ENCODE peak calls at places on chromosomes 3 and 15, in six cellular contexts. U is GM23248, E is H9, G is mammary epithelial cell, M is endothelial cell of umbilical vein, Z is Karpas-422. V is an unnamed sample.

GRCh38 chr3:177777699-177778098 is 580.4 kb upstream of the TBL1XR1 start:
- DNase-seq in E (peak), Z (peak), U (peak), G (peak), M (peak), V (peak)

GRCh38 chr15:94174399-94174802 is 57.0 kb upstream of the MCTP2 start:
- DNase-seq in Z (peak), U (peak), E (no peak), M (no peak), G (peak), V (peak)

GRCh38 chr3:49529567-49529966 is 24.7 kb upstream of the BSN start:
- DNase-seq in Z (no peak), M (no peak), G (no peak), E (no peak), U (no peak), V (no peak)

GRCh38 chr3:191688756-191689433 is 227.9 kb downstream of the PYDC2 start:
- DNase-seq in E (peak), G (no peak), M (no peak), U (no peak), Z (no peak), V (no peak)

GRCh38 chr3:129575233-129575986 is 31.1 kb downstream of the PLXND1 start:
- DNase-seq in E (no peak), Z (no peak), M (no peak), U (no peak), G (no peak), V (no peak)

GRCh38 chr3:189683576-189684255 is 52.5 kb downstream of the TP63 start:
- DNase-seq in G (no peak), M (no peak), Z (no peak), E (no peak), U (no peak), V (no peak)

GRCh38 chr3:11290743-11291680 is 18.8 kb downstream of the ATG7 start:
- DNase-seq in U (peak), E (no peak), Z (no peak), M (no peak), G (peak), V (peak)

GRCh38 chr3:127329647-127330285 is 41.9 kb upstream of the PRR20G start:
- DNase-seq in E (no peak), M (no peak), U (no peak), G (no peak), Z (no peak), V (no peak)

GRCh38 chr3:187714404-187714979 is 12.1 kb upstream of the RTP2 start:
- DNase-seq in M (peak), E (peak), G (peak), Z (peak), U (peak), V (peak)

GRCh38 chr15:80072285-80072684 is 12.8 kb downstream of the ZFAND6 start:
- DNase-seq in E (no peak), G (peak), U (peak), Z (peak), M (peak), V (peak)

GRCh38 chr3:127015282-127016042 is 32.5 kb downstream of the PLXNA1 start:
- DNase-seq in M (no peak), G (no peak), U (no peak), Z (peak), E (no peak), V (no peak)

GRCh38 chr3:187259171-187259570 is 32.4 kb downstream of the MASP1 start:
- DNase-seq in Z (no peak), M (no peak), G (no peak), E (no peak), U (no peak), V (no peak)

GRCh38 chr3:98371186-98371585 is 17.5 kb downstream of the OR5K4 start:
- DNase-seq in Z (no peak), U (no peak), G (no peak), M (no peak), E (no peak), V (no peak)

GRCh38 chr15:38528279-38528678 is 36.3 kb downstream of the RASGRP1 start:
- DNase-seq in G (peak), U (peak), E (no peak), M (peak), Z (no peak), V (peak)

GRCh38 chr15:100686021-100686724 is 83.8 kb downstream of the ASB7 start:
- DNase-seq in U (peak), Z (no peak), M (no peak), E (peak), G (no peak), V (no peak)
- H3K9ac ChIP-seq in U (peak), Z (no peak), M (no peak), E (no peak), G (no peak), V (peak)

DNA sequence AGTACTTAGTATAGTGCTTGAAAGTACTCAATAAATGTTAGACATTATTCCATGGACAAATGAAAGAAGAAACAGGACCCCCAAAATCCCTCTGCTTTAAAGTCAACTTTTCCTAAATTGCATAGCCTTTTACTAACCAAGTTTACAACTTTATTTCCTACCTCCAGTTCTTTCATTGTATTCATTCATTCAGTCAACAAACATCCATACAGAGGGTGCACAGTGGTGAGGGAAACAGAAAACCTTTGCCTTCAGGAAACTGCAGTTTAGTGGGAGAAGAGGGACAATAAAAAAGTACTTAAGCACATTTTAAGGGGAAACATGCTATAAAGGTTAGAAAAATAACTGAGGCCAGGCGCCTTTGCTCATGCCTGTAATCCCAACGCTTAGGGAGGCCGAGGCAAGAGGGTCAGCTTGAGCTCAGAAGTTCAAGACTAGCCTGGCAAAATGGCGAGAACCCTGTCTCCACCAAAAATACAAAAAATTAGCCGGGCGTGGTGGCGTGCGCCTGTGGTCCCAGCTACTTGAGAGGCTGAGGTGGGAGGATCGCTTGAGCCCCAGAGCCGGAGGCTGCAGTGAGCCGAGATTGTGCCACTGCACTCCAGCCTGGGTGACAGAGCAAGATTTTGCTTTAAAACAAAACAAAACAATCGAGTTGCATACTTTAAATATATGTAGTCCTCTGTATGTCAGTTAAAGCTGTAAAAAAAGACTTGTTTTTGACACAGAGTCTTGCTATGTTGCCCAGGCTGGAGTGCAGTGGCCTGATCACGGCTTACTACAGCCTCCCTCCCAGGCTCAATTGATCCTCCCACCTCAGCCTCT is 1.1 kb upstream of the DENND4A start:
- DNase-seq in Z (no peak), G (no peak), M (no peak), E (no peak), U (no peak), V (no peak)
- H2AFZ ChIP-seq in Z (peak), G (peak), M (peak), E (no peak), U (peak), V (peak)

DNA sequence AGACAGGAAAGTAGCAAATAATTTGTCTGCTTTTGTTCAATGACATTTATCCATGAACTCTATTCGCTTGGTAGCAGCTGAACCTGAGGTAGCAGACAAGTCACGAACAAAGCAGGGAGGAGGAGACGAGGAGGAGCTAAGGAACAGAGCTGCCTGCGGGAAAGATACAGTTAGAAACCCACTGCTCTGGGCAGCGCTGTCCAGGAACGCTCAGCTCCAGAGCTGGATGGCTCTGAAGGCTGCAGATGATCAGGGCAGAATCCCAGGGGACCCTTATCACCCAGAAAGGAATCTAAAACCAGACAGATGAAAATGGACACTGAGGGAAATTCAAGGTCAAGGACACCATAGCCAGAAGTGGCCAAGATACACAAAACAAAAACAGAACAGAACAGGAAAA is 257.8 kb downstream of the CD47 start:
- DNase-seq in U (no peak), Z (no peak), M (no peak), G (no peak), E (no peak), V (no peak)
- H3K9ac ChIP-seq in U (no peak), Z (no peak), M (no peak), G (no peak), E (no peak), V (no peak)

GRCh38 chr15:89576417-89576773 is 1.1 kb downstream of the TICRR start:
- DNase-seq in M (no peak), E (no peak), Z (no peak), G (peak), U (peak), V (no peak)
- H2AFZ ChIP-seq in M (peak), E (no peak), Z (peak), G (peak), U (peak), V (no peak)

GRCh38 chr3:173584834-173585831 is 187.6 kb downstream of the NLGN1 start:
- DNase-seq in M (peak), G (no peak), Z (no peak), U (peak), E (peak), V (peak)
- H3K9ac ChIP-seq in M (peak), G (no peak), Z (no peak), U (peak), E (peak), V (peak)

V was measured in PC-3.